ENCODE peak calls at places on chromosome 6, in seven cellular contexts. D is Panc1, E is HCT116, V is HepG2, U is K562, S is GM23338, L is SK-N-SH. F is an unnamed sample.

GRCh38 chr6:158370805-158371204 is 58.5 kb downstream of the TULP4 start:
- DNase-seq in D (no peak), E (no peak), V (no peak), U (no peak), S (no peak), L (no peak), F (no peak)

GRCh38 chr6:14066782-14067406 is 50.7 kb upstream of the CD83 start:
- DNase-seq in D (no peak), E (peak; percentile 68), V (peak; percentile 55), U (peak; percentile 69), S (peak; percentile 86), L (peak; percentile 67), F (peak; percentile 22)

GRCh38 chr6:155595264-155595663 is 139.6 kb upstream of the NOX3 start:
- DNase-seq in D (no peak), E (no peak), V (no peak), U (no peak), S (no peak), L (no peak), F (no peak)

GRCh38 chr6:170278743-170279094 is 12.2 kb downstream of the DLL1 start:
- DNase-seq in D (no peak), E (no peak), V (no peak), U (no peak), S (no peak), L (no peak), F (peak; percentile 63)

GRCh38 chr6:17673543-17674254 is 33.0 kb downstream of the NUP153 start:
- DNase-seq in D (no peak), E (no peak), V (no peak), U (no peak), S (no peak), L (no peak), F (no peak)

GRCh38 chr6:145009691-145010090 is 724.6 kb downstream of the UTRN start:
- DNase-seq in D (no peak), E (no peak), V (no peak), U (no peak), S (no peak), L (no peak), F (no peak)

GRCh38 chr6:150691463-150691862 is 91.8 kb downstream of the PLEKHG1 start:
- DNase-seq in D (no peak), E (no peak), V (no peak), U (no peak), S (no peak), L (no peak), F (no peak)

GRCh38 chr6:128246472-128246871 is 273.9 kb downstream of the PTPRK start:
- DNase-seq in D (no peak), E (no peak), V (no peak), U (no peak), S (no peak), L (no peak), F (no peak)

GRCh38 chr6:44411141-44411540 is 23.6 kb downstream of the CDC5L start:
- DNase-seq in D (no peak), E (no peak), V (no peak), U (no peak), S (no peak), L (no peak), F (no peak)

GRCh38 chr6:7674291-7674690 is 51.6 kb upstream of the BMP6 start:
- DNase-seq in D (no peak), E (no peak), V (no peak), U (no peak), S (no peak), L (no peak), F (no peak)

GRCh38 chr6:151535476-151536279 is 41.9 kb downstream of the CCDC170 start:
- DNase-seq in D (no peak), E (no peak), V (peak; percentile 16), U (no peak), S (no peak), L (no peak), F (no peak)

GRCh38 chr6:41843178-41843577 is 52.0 kb downstream of the USP49 start:
- DNase-seq in D (no peak), E (no peak), V (no peak), U (no peak), S (no peak), L (no peak), F (no peak)

GRCh38 chr6:41846666-41847237 is 48.4 kb downstream of the USP49 start:
- DNase-seq in D (peak; percentile 84), E (peak; percentile 68), V (peak; percentile 93), U (peak; percentile 82), S (peak; percentile 81), L (peak; percentile 70), F (peak; percentile 25)
- TF ChIP-seq POLR2AphosphoS5 in D (no peak), E (no peak), V (no peak), U (no peak), S (no peak), L (peak; percentile 15), F (no peak)

DNA sequence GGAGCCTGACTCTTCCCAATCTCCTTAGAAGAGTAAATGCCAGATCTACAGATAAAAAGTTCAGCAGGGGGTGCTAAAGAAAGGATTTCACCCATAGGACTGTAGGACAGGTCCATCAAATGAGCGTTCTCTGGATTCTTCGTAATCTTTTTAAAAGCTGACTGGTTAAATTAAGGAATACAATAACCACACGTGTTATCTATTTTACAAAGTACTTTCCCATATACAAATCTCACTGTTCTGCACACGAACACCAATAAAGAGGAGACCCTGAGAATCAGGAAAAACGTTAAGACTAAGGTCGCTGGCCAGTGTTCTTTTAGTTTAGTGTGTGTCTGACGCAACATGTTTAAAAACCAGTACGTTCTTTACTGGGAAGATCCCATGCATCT is 542 bp downstream of the TUBE1 start:
- DNase-seq in D (no peak), E (peak; percentile 34), V (peak; percentile 52), U (peak; percentile 48), S (peak; percentile 56), L (peak; percentile 38), F (peak; percentile 41)
- TF ChIP-seq CTCF in D (no peak), E (peak; percentile 40), V (peak; percentile 50), U (no peak), S (peak; percentile 51), L (peak; percentile 56), F (no peak)

DNA sequence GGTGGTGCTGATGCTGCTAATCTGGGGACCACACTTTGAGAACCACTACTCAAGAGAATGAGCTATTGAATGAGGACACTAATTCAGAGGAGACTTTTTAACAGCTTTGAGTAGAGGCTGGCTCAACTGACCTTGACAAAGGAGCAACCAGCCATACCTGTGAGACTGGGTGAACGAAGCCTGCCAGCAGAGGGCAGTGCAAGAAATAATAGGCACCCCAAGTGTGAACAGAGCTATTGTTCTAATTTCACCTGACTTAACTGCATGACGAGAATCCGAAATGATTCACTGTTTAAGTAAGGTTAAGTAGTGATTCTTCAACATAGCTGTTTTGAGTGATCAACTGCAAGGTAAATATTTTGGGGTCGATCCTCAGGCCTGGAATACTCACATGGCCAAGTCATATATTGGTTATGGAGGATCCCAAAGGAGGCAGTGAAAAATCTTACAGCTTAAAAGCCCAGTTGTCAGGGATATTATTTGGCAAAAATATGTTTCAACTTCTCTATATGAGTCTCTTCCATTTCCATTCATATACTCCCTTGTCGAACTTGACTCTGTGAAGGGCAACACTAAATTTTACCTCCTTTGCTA is 550.5 kb upstream of the MARCKS start:
- DNase-seq in D (peak; percentile 45), E (peak; percentile 56), V (peak; percentile 62), U (peak; percentile 23), S (peak; percentile 88), L (no peak), F (peak; percentile 3)
- TF ChIP-seq REST in D (no peak), E (no peak), V (no peak), U (no peak), S (no peak), L (no peak), F (no peak)

GRCh38 chr6:3259491-3259958 is 778 bp downstream of the PSMG4 start:
- DNase-seq in D (no peak), E (no peak), V (peak; percentile 36), U (no peak), S (peak; percentile 65), L (peak; percentile 67), F (no peak)
- TF ChIP-seq POLR2AphosphoS5 in D (no peak), E (no peak), V (no peak), U (no peak), S (peak; percentile 28), L (no peak), F (no peak)

GRCh38 chr6:119147101-119148053 is 68.9 kb upstream of the FAM184A start:
- DNase-seq in D (peak; percentile 94), E (peak; percentile 96), V (peak; percentile 92), U (peak; percentile 91), S (no peak), L (no peak), F (no peak)
- TF ChIP-seq CTCF in D (no peak), E (no peak), V (no peak), U (no peak), S (no peak), L (no peak), F (no peak)

GRCh38 chr6:62013719-62014118 is 272.3 kb downstream of the KHDRBS2 start:
- DNase-seq in D (no peak), E (no peak), V (no peak), U (no peak), S (no peak), L (no peak), F (no peak)

GRCh38 chr6:62009445-62009844 is 276.6 kb downstream of the KHDRBS2 start:
- DNase-seq in D (no peak), E (no peak), V (no peak), U (no peak), S (no peak), L (no peak), F (no peak)
- TF ChIP-seq REST in D (no peak), E (no peak), V (no peak), U (no peak), S (no peak), L (no peak), F (no peak)

DNA sequence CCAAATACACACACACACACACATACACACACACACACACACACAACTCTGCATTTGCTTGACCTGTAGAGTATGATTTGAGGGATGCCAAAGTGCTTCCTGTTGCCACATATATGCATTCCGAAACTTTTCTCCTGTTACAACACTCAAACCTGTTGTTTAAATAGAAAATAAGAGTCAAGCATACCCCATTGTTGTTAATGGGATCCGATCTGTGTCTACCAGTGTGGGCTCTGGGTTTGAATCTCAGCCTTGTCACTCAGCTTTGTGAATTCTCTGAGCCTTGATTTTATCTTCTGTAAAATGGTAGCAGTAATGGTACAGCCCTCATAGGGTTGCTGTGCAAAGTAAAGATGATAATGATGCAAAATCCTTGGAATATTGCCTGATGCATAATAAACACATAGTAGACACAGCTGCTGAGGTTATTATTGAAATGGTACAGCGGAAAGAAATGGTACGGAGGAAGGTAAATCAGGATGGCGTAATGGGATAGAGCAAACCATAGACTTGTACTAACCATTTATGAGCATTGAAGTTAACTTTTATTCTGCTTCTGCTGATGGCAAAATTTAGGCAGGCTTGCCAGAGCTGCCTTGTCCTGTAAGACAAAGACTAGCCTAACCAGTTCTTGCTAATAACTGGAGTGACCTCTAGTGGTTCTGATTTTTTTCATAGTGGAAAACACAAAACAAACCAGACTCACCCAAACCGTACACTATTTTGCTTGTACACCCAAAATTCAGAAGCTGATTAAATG is 113.4 kb upstream of the PHACTR1 start:
- DNase-seq in D (peak; percentile 45), E (peak; percentile 28), V (peak; percentile 43), U (no peak), S (peak; percentile 62), L (peak; percentile 34), F (no peak)
- TF ChIP-seq POLR2AphosphoS5 in D (no peak), E (no peak), V (no peak), U (no peak), S (no peak), L (no peak), F (no peak)